ENCODE peak calls at places on chromosomes 6 and 20, in six cellular contexts. O, V, H, Z, X and N are unnamed samples.

GRCh38 chr6:131070061-131070460 is 7.0 kb upstream of the EPB41L2 start:
- DNase-seq in H (peak; percentile 71), O (no peak), V (no peak), X (no peak), Z (no peak), N (no peak)

GRCh38 chr20:64107736-64108457 is 532 bp upstream of the NPBWR2 start:
- DNase-seq in Z (no peak), X (no peak), V (no peak), O (no peak), H (no peak), N (no peak)

GRCh38 chr6:101534386-101534785 is 140.9 kb downstream of the GRIK2 start:
- DNase-seq in Z (no peak), X (peak; percentile 48), V (no peak), O (no peak), H (no peak), N (no peak)

GRCh38 chr6:166106076-166106686 is 61.5 kb downstream of the TBXT start:
- DNase-seq in V (peak; percentile 79), X (peak; percentile 71), Z (peak; percentile 92), H (peak; percentile 49), O (peak; percentile 80), N (peak; percentile 25)

GRCh38 chr20:63321148-63321831 is 28.3 kb downstream of the COL20A1 start:
- DNase-seq in Z (no peak), H (no peak), X (peak; percentile 40), O (no peak), V (no peak), N (no peak)

GRCh38 chr6:1639430-1639829 is 29.7 kb downstream of the FOXC1 start:
- DNase-seq in H (no peak), Z (no peak), V (no peak), O (no peak), X (no peak), N (no peak)

GRCh38 chr20:7924692-7925091 is 15.6 kb downstream of the HAO1 start:
- DNase-seq in H (peak; percentile 93), V (no peak), Z (no peak), O (no peak), X (peak; percentile 97), N (no peak)

GRCh38 chr6:72525821-72526550 is 95.9 kb upstream of the KCNQ5 start:
- DNase-seq in Z (no peak), O (no peak), X (peak; percentile 69), H (no peak), V (no peak), N (no peak)

GRCh38 chr6:154766993-154767392 is 33.8 kb downstream of the SCAF8 start:
- DNase-seq in Z (no peak), X (peak; percentile 4), O (peak; percentile 85), V (no peak), H (peak; percentile 54), N (no peak)

GRCh38 chr20:46810442-46811327 is 84.0 kb upstream of the EYA2 start:
- DNase-seq in V (no peak), X (no peak), Z (peak; percentile 18), O (no peak), H (no peak), N (no peak)

GRCh38 chr6:18121580-18122127 is 823 bp downstream of the NHLRC1 start:
- DNase-seq in V (no peak), H (no peak), X (no peak), O (peak; percentile 47), Z (no peak), N (no peak)

GRCh38 chr20:41142241-41142640 is 4.9 kb downstream of the PLCG1 start:
- DNase-seq in V (no peak), O (no peak), Z (no peak), H (no peak), X (no peak), N (no peak)

GRCh38 chr20:60749804-60750602 is 502.1 kb upstream of the CDH4 start:
- DNase-seq in X (no peak), O (no peak), H (no peak), Z (peak; percentile 35), V (no peak), N (no peak)

GRCh38 chr20:11851646-11852045 is 66.0 kb upstream of the BTBD3 start:
- DNase-seq in V (no peak), X (peak; percentile 8), O (no peak), H (no peak), Z (no peak), N (no peak)

GRCh38 chr6:25962368-25963127 is at the start of gene TRIM38:
- DNase-seq in X (peak; percentile 89), O (no peak), Z (peak; percentile 79), H (peak; percentile 93), V (peak; percentile 88), N (no peak)

GRCh38 chr20:58981564-58982364 is 708 bp downstream of the NELFCD start:
- DNase-seq in V (no peak), X (peak; percentile 6), Z (peak; percentile 58), H (peak; percentile 31), O (no peak), N (no peak)

GRCh38 chr6:127893541-127893940 is 7.3 kb downstream of the THEMIS start:
- DNase-seq in O (peak; percentile 15), V (no peak), H (no peak), Z (no peak), X (no peak), N (no peak)

GRCh38 chr20:58449703-58450138 is 60.7 kb downstream of the VAPB start:
- DNase-seq in V (no peak), O (no peak), H (no peak), Z (no peak), X (no peak), N (no peak)

GRCh38 chr6:44543664-44544063 is 156.2 kb downstream of the CDC5L start:
- DNase-seq in Z (no peak), X (no peak), V (no peak), H (no peak), O (no peak), N (no peak)

GRCh38 chr20:5845686-5846651 is 95.8 kb downstream of the SHLD1 start:
- DNase-seq in Z (no peak), H (no peak), O (peak; percentile 28), X (peak; percentile 45), V (no peak), N (no peak)